ENCODE peak calls at places on chromosome 20, in four cellular contexts. One of them, this sample, is unnamed. For H3K27me3 and H3K4me1, the result is how much of the 10 kb centered on the place peaks cover.

GRCh38 chr20:35490736-35491181 is 35.4 kb downstream of the CEP250 start:
- DNase-seq in HepG2: no peak
- DNase-seq in H1: no peak
- DNase-seq in GM12878: peak
- DNase-seq in this sample: no peak

GRCh38 chr20:35146299-35146921 is 726 bp downstream of the EDEM2 start:
- DNase-seq in H1: no peak
- DNase-seq in HepG2: peak
- DNase-seq in GM12878: no peak
- DNase-seq in this sample: peak

GRCh38 chr20:38187512-38187911 is 22.4 kb upstream of the TGM2 start:
- DNase-seq in HepG2: peak
- DNase-seq in GM12878: no peak
- DNase-seq in H1: no peak
- DNase-seq in this sample: no peak

GRCh38 chr20:24098886-24099285 is 110.3 kb upstream of the GGTLC1 start:
- DNase-seq in HepG2: no peak
- DNase-seq in GM12878: no peak
- DNase-seq in H1: no peak
- DNase-seq in this sample: no peak

GRCh38 chr20:8489094-8489883 is 357.2 kb downstream of the PLCB1 start:
- DNase-seq in GM12878: no peak
- DNase-seq in HepG2: peak
- DNase-seq in H1: no peak
- DNase-seq in this sample: no peak

GRCh38 chr20:60262967-60263603 is 304.9 kb downstream of the CDH26 start:
- DNase-seq in GM12878: no peak
- DNase-seq in H1: peak
- DNase-seq in HepG2: peak
- DNase-seq in this sample: peak

GRCh38 chr20:41358230-41358629 is 8.4 kb downstream of the EMILIN3 start:
- DNase-seq in GM12878: no peak
- DNase-seq in H1: no peak
- DNase-seq in HepG2: no peak
- DNase-seq in this sample: no peak

GRCh38 chr20:17557675-17558006 is 12.2 kb upstream of the DSTN start:
- DNase-seq in HepG2: peak
- DNase-seq in GM12878: no peak
- DNase-seq in H1: no peak
- DNase-seq in this sample: no peak

GRCh38 chr20:35010405-35011192 is 54.9 kb downstream of the MYH7B start:
- DNase-seq in HepG2: no peak
- DNase-seq in H1: no peak
- DNase-seq in GM12878: no peak
- DNase-seq in this sample: no peak

GRCh38 chr20:25984933-25985332 is 288.3 kb upstream of the ZNF337 start:
- DNase-seq in GM12878: no peak
- DNase-seq in H1: no peak
- DNase-seq in HepG2: no peak
- DNase-seq in this sample: no peak

GRCh38 chr20:41483553-41483930 is 116.9 kb upstream of the EMILIN3 start:
- DNase-seq in GM12878: no peak
- DNase-seq in HepG2: no peak
- DNase-seq in H1: no peak
- DNase-seq in this sample: no peak

GRCh38 chr20:6265204-6265904 is 142.5 kb upstream of the FERMT1 start:
- DNase-seq in HepG2: peak
- DNase-seq in H1: no peak
- DNase-seq in GM12878: no peak
- DNase-seq in this sample: peak

GRCh38 chr20:24672886-24673677 is 203.7 kb downstream of the SYNDIG1 start:
- DNase-seq in H1: no peak
- DNase-seq in HepG2: no peak
- DNase-seq in GM12878: no peak
- DNase-seq in this sample: no peak

GRCh38 chr20:38184098-38184497 is 19.0 kb upstream of the TGM2 start:
- DNase-seq in H1: no peak
- DNase-seq in GM12878: no peak
- DNase-seq in HepG2: no peak
- DNase-seq in this sample: no peak

GRCh38 chr20:20085812-20086211 is 33.5 kb downstream of the CFAP61 start:
- DNase-seq in GM12878: no peak
- DNase-seq in HepG2: no peak
- DNase-seq in H1: no peak
- DNase-seq in this sample: no peak

GRCh38 chr20:49906101-49906604 is 9.2 kb downstream of the SPATA2 start:
- DNase-seq in H1: no peak
- DNase-seq in GM12878: no peak
- DNase-seq in HepG2: no peak
- DNase-seq in this sample: no peak

GRCh38 chr20:57413990-57414389 is 22.8 kb downstream of the RBM38 start:
- DNase-seq in GM12878: no peak
- DNase-seq in H1: no peak
- DNase-seq in HepG2: no peak
- DNase-seq in this sample: no peak

GRCh38 chr20:57547250-57547649 is 13.7 kb upstream of the PCK1 start:
- DNase-seq in GM12878: no peak
- DNase-seq in HepG2: peak
- DNase-seq in H1: no peak
- DNase-seq in this sample: no peak

GRCh38 chr20:35478804-35479472 is 23.5 kb downstream of the CEP250 start:
- DNase-seq in HepG2: peak
- DNase-seq in H1: peak
- DNase-seq in GM12878: no peak
- DNase-seq in this sample: peak

GRCh38 chr20:9160760-9161159 is 91.9 kb downstream of the PLCB4 start:
- DNase-seq in GM12878: no peak
- DNase-seq in HepG2: no peak
- DNase-seq in H1: no peak
- DNase-seq in this sample: no peak

GRCh38 chr20:52572687-52573086 is 381.1 kb upstream of the ZFP64 start:
- DNase-seq in HepG2: no peak
- DNase-seq in GM12878: no peak
- DNase-seq in H1: no peak
- DNase-seq in this sample: no peak

GRCh38 chr20:46186210-46186609 is 68.1 kb downstream of the CD40 start:
- DNase-seq in HepG2: no peak
- DNase-seq in H1: no peak
- DNase-seq in GM12878: no peak
- DNase-seq in this sample: no peak

GRCh38 chr20:46182801-46183200 is 64.7 kb downstream of the CD40 start:
- DNase-seq in HepG2: no peak
- DNase-seq in H1: no peak
- DNase-seq in GM12878: no peak
- DNase-seq in this sample: no peak

GRCh38 chr20:46185353-46185752 is 67.2 kb downstream of the CD40 start:
- DNase-seq in HepG2: no peak
- DNase-seq in GM12878: no peak
- DNase-seq in H1: no peak
- DNase-seq in this sample: no peak

GRCh38 chr20:46182271-46182670 is 64.2 kb downstream of the CD40 start:
- DNase-seq in HepG2: no peak
- DNase-seq in H1: no peak
- DNase-seq in GM12878: no peak
- DNase-seq in this sample: no peak

DNA sequence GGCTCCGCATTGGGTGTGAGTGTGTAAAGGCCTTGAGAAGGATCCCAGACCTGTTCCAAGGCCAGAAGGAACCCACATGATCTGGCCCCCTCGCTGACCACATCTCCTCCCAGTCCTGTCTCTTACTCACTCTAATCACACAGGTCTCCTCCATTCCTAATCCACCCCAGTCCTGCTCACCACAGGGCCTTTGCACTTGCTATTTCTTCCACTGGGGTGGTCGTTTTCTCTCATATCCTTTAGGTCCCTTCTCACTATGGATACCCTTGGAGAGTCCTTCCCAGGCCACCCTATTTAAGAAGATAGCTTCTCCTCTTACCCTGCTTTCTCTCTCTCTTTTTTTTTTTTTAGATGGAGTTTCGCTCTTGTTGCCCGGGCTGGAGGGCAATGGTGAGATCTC is 65.7 kb downstream of the CD40 start:
- DNase-seq in GM12878: no peak
- DNase-seq in H1: no peak
- DNase-seq in HepG2: no peak
- DNase-seq in this sample: no peak
- H3K27me3 ChIP-seq in GM12878: under half
- H3K27me3 ChIP-seq in H1: under half
- H3K27me3 ChIP-seq in HepG2: under half
- H3K27me3 ChIP-seq in this sample: under half

DNA sequence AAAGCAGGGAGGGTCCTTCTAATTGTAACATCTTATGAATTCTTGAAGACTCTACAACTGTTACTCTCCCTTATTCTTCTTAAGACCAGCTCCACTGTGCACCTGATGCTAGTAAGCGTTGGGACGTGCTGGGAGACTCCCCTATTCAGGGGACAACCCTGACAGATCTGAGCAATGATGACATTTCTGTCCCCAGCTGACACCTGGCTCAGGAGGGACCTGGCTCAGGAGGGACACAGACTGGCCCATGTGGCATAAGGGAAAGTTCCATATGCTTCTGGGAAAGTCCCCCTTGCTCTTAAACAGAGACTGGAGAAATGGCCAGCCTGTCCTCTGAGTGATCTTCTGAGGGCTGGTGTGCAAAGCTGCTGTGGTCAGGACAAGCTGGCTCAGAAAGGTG is 9.9 kb upstream of the CD93 start:
- DNase-seq in HepG2: no peak
- DNase-seq in GM12878: no peak
- DNase-seq in H1: no peak
- DNase-seq in this sample: no peak
- H3K4me1 ChIP-seq in HepG2: under half
- H3K4me1 ChIP-seq in GM12878: under half
- H3K4me1 ChIP-seq in H1: under half
- H3K4me1 ChIP-seq in this sample: under half

GRCh38 chr20:15814903-15815302 is 758.3 kb downstream of the KIF16B start:
- DNase-seq in HepG2: no peak
- DNase-seq in H1: no peak
- DNase-seq in GM12878: no peak
- DNase-seq in this sample: no peak
- TF ChIP-seq SUZ12 in HepG2: no peak
- TF ChIP-seq SUZ12 in H1: no peak
- TF ChIP-seq SUZ12 in GM12878: no peak
- TF ChIP-seq SUZ12 in this sample: no peak

DNA sequence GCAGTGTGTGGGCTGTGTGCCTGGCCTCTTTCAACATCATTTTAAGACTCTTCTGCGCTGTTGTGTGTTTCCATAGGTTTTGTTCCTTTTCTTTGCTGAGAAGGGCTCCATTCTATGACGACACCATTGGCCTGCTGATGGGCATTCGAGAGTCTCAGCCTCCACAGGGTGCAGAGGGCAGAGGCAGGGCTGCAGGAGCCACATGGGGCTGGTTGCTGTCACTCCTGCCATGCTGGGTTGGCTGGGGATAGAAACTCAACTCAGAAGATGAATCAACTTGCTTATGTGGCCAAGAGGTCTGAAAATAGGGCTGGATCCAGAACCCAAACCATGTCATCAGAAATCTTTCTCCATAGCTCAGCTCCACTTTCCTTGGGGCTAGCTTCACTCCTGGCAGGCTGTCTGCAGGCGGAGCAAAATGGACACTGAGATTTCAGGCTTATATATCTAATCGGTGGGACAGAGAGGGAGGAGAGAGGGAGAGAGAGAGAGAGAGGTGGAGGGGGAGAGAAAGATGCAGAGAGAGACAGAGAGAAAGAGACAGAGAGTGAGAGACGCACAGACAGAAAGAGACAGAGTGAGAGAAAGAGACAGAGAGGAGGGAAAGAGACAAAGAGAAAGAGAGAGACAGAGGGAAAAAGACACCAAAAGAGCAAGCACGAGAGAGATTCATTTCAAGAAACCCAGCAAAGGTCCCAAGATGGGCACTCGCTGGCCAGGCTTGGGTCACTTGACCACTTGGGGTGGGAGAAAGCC is 68.3 kb upstream of the SLCO4A1 start:
- DNase-seq in HepG2: no peak
- DNase-seq in H1: no peak
- DNase-seq in GM12878: no peak
- DNase-seq in this sample: no peak
- H3K27me3 ChIP-seq in HepG2: under half
- H3K27me3 ChIP-seq in H1: under half
- H3K27me3 ChIP-seq in GM12878: under half
- H3K27me3 ChIP-seq in this sample: under half

GRCh38 chr20:48825551-48825885 is 2.3 kb downstream of the PREX1 start:
- DNase-seq in H1: no peak
- DNase-seq in HepG2: no peak
- DNase-seq in GM12878: no peak
- DNase-seq in this sample: no peak

GRCh38 chr20:48827880-48828733 is at the start of gene PREX1:
- DNase-seq in GM12878: no peak
- DNase-seq in H1: peak
- DNase-seq in HepG2: no peak
- DNase-seq in this sample: peak

GRCh38 chr20:48828734-48829460 is 1.1 kb upstream of the PREX1 start:
- DNase-seq in GM12878: no peak
- DNase-seq in H1: no peak
- DNase-seq in HepG2: no peak
- DNase-seq in this sample: no peak

GRCh38 chr20:48826064-48826463 is 1.7 kb downstream of the PREX1 start:
- DNase-seq in H1: peak
- DNase-seq in HepG2: no peak
- DNase-seq in GM12878: no peak
- DNase-seq in this sample: peak

DNA sequence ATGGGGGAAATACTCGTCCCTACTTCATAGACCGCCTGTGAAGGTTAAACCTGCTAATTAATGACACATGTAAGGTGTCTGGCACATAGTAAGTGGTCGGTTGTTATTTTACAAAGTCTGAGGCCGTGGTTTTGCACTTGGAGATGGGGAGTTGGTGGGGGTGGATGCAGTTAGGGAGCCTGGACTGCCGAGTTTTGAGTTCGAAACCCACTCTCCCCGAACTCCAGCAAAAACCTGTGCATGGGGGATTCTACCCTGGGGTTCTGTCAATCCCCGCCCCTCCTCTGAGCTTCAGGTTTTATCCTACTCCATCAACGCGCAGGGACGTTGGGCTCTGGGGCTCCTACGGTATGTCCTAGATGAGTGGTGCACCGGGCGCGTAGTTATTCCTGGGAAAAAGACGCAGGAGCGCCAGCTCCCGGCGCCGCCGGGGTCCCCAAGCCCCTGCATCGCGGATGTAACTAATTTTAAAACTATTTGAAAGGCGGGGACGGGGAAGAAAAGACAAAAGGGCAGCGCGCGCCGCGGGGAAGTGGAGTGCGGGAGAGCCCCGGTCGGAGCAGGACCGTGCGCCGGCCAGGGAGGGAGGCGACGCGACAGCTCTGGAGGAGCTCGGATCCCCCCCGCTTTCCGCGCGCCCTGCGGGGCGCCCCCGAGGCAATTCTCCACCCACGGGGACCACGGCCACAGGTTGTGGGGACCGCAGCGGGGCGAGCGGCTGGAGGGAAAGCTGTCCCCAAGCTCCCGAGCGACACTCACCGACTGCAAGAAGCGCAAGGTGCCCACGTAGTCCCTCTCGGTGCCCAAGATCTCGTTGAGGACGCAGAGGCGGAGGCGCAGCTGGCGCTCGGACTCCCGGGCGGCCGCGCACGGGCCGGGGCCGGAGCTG is 672 bp downstream of the PREX1 start:
- DNase-seq in GM12878: no peak
- DNase-seq in HepG2: no peak
- DNase-seq in H1: peak
- DNase-seq in this sample: no peak
- H3K4me1 ChIP-seq in GM12878: under half
- H3K4me1 ChIP-seq in HepG2: under half
- H3K4me1 ChIP-seq in H1: under half
- H3K4me1 ChIP-seq in this sample: under half

This sample was measured in NT2/D1.